ENCODE peak calls at places on chromosome 16, in nine cellular contexts. X is HCT116; E is HCEC 1CT; T is T-helper 1 cell; F is activated CD4-positive, alpha-beta T cell treated with anti-CD3 and anti-CD28 coated beads for 1 hour; M is GM12891; V is cardiac muscle cell; Z is GM04504; I is frontal cortex. G is an unnamed sample.

GRCh38 chr16:11067266-11067665 is 122.9 kb downstream of the CLEC16A start:
- DNase-seq in F (no peak), I (no peak), X (no peak), T (no peak), E (no peak), M (no peak), V (no peak), Z (no peak), G (no peak)

GRCh38 chr16:2278272-2278608 is 10.3 kb upstream of the RNPS1 start:
- DNase-seq in M (no peak), V (no peak), E (no peak), X (no peak), Z (no peak), T (no peak), F (no peak), I (no peak), G (no peak)

GRCh38 chr16:65889533-65889966 is 476.9 kb upstream of the CDH5 start:
- DNase-seq in M (no peak), X (no peak), Z (no peak), T (no peak), E (no peak), I (no peak), V (no peak), F (no peak), G (no peak)

GRCh38 chr16:2467301-2468141 is 3.6 kb upstream of the NTN3 start:
- DNase-seq in T (no peak), V (peak), E (peak), Z (no peak), I (peak), F (no peak), M (peak), X (peak), G (peak)

GRCh38 chr16:57828272-57829161 is 26.2 kb upstream of the KIFC3 start:
- DNase-seq in V (no peak), I (no peak), F (no peak), Z (no peak), E (no peak), X (no peak), M (no peak), T (no peak), G (no peak)

GRCh38 chr16:59573528-59574271 is 839.6 kb upstream of the GOT2 start:
- DNase-seq in F (no peak), M (no peak), Z (peak), I (no peak), T (no peak), V (no peak), X (no peak), E (peak), G (no peak)

GRCh38 chr16:71666928-71667707 is 41.1 kb downstream of the MARVELD3 start:
- DNase-seq in F (no peak), X (no peak), I (no peak), E (no peak), V (no peak), Z (no peak), T (no peak), M (no peak), G (no peak)

GRCh38 chr16:51327001-51327400 is 175.9 kb upstream of the SALL1 start:
- DNase-seq in I (no peak), T (no peak), E (peak), V (no peak), Z (no peak), M (no peak), X (no peak), F (no peak), G (no peak)

GRCh38 chr16:76946879-76947278 is 244.1 kb upstream of the MON1B start:
- DNase-seq in Z (peak), X (peak), I (no peak), M (no peak), E (no peak), F (no peak), V (peak), T (no peak), G (no peak)

GRCh38 chr16:86424968-86425367 is 85.4 kb upstream of the FOXF1 start:
- DNase-seq in E (no peak), Z (no peak), V (no peak), T (no peak), X (no peak), M (no peak), I (no peak), F (no peak), G (no peak)

GRCh38 chr16:89770367-89770766 is 46.1 kb downstream of the FANCA start:
- DNase-seq in Z (no peak), E (no peak), X (no peak), F (no peak), I (no peak), V (no peak), M (no peak), T (no peak), G (no peak)

GRCh38 chr16:3511286-3512180 is 10.7 kb downstream of the CLUAP1 start:
- DNase-seq in E (no peak), X (no peak), M (no peak), I (no peak), T (no peak), F (no peak), V (no peak), Z (no peak), G (no peak)

GRCh38 chr16:12257926-12258561 is 281.5 kb downstream of the SNX29 start:
- DNase-seq in T (no peak), V (peak), Z (no peak), F (no peak), E (no peak), I (no peak), M (no peak), X (no peak), G (peak)

GRCh38 chr16:66306366-66307150 is 59.9 kb upstream of the CDH5 start:
- DNase-seq in F (no peak), V (no peak), M (no peak), T (no peak), I (no peak), X (no peak), Z (no peak), E (no peak), G (no peak)

GRCh38 chr16:27786881-27787625 is 237.1 kb downstream of the KATNIP start:
- DNase-seq in X (no peak), M (no peak), T (no peak), I (no peak), Z (no peak), E (no peak), F (no peak), V (no peak), G (no peak)

GRCh38 chr16:57668259-57668563 is at the start of gene ADGRG3:
- DNase-seq in M (no peak), I (no peak), E (no peak), X (no peak), F (no peak), Z (no peak), T (no peak), V (no peak), G (no peak)

GRCh38 chr16:12317121-12317810 is 340.7 kb downstream of the SNX29 start:
- DNase-seq in E (no peak), M (no peak), T (no peak), V (no peak), Z (no peak), X (no peak), I (no peak), F (no peak), G (no peak)

GRCh38 chr16:84720180-84720579 is 20.4 kb downstream of the USP10 start:
- DNase-seq in X (no peak), V (no peak), E (no peak), I (no peak), T (no peak), Z (peak), F (no peak), M (no peak), G (no peak)

GRCh38 chr16:72997141-72997542 is 50.8 kb downstream of the ZFHX3 start:
- DNase-seq in V (no peak), I (no peak), E (peak), X (no peak), M (no peak), T (no peak), F (no peak), Z (no peak), G (no peak)

GRCh38 chr16:69865701-69866100 is 85.4 kb upstream of the CLEC18A start:
- DNase-seq in E (peak), I (no peak), M (no peak), Z (peak), X (no peak), V (peak), T (no peak), F (no peak), G (no peak)

GRCh38 chr16:14101415-14101814 is 30.3 kb downstream of the MRTFB start:
- DNase-seq in X (no peak), E (no peak), F (no peak), M (no peak), V (no peak), I (no peak), Z (no peak), T (no peak), G (no peak)

GRCh38 chr16:72978212-72978611 is 69.7 kb downstream of the ZFHX3 start:
- DNase-seq in V (no peak), I (no peak), Z (no peak), M (no peak), F (no peak), X (no peak), T (no peak), E (no peak), G (no peak)

GRCh38 chr16:80671281-80671849 is 130.6 kb downstream of the DYNLRB2 start:
- DNase-seq in F (no peak), V (no peak), X (no peak), M (peak), T (no peak), Z (no peak), E (no peak), I (no peak), G (no peak)

GRCh38 chr16:46928811-46929210 is 44.6 kb downstream of the GPT2 start:
- DNase-seq in X (no peak), V (no peak), T (no peak), E (no peak), Z (no peak), F (no peak), I (no peak), M (no peak), G (no peak)

GRCh38 chr16:53945996-53946395 is 242.0 kb downstream of the FTO start:
- DNase-seq in X (peak), Z (peak), F (no peak), V (peak), E (peak), I (no peak), M (no peak), T (no peak), G (no peak)

GRCh38 chr16:10744370-10745030 is 858 bp downstream of the NUBP1 start:
- DNase-seq in X (no peak), I (no peak), M (no peak), E (no peak), T (no peak), Z (peak), F (no peak), V (no peak), G (peak)

GRCh38 chr16:64910351-64910750 is 211.5 kb downstream of the CDH11 start:
- DNase-seq in E (peak), Z (peak), M (no peak), V (no peak), F (no peak), I (no peak), T (no peak), X (no peak), G (peak)

GRCh38 chr16:27819881-27820610 is 243.5 kb downstream of the GSG1L start:
- DNase-seq in I (no peak), E (no peak), X (no peak), V (no peak), M (no peak), F (no peak), Z (no peak), T (no peak), G (no peak)

GRCh38 chr16:14510939-14511797 is 118.9 kb downstream of the PARN start:
- DNase-seq in E (peak), M (no peak), Z (peak), V (no peak), F (no peak), T (no peak), X (no peak), I (no peak), G (no peak)

GRCh38 chr16:84478172-84478948 is 26.1 kb downstream of the MEAK7 start:
- DNase-seq in E (peak), T (no peak), V (no peak), Z (peak), F (no peak), I (no peak), X (no peak), M (no peak), G (no peak)